ENCODE peak calls at places on chromosomes 11 and 22, in four cellular contexts. One of them, this sample, is unnamed.
A peak's percentile ranks its signal among the peaks of the same experiment; 100 is the strongest.

GRCh38 chr22:23826510-23827350 is 12.1 kb downstream of the DERL3 start:
- DNase-seq in GM20000: no peak
- DNase-seq in spleen: peak; percentile 70
- DNase-seq in glutamatergic neuron: no peak
- DNase-seq in this sample: peak; percentile 86

GRCh38 chr11:75966546-75967287 is 151.7 kb downstream of the UVRAG start:
- DNase-seq in glutamatergic neuron: no peak
- DNase-seq in spleen: no peak
- DNase-seq in GM20000: peak; percentile 7
- DNase-seq in this sample: no peak

GRCh38 chr11:15278129-15278528 is 163.4 kb downstream of the INSC start:
- DNase-seq in GM20000: no peak
- DNase-seq in spleen: no peak
- DNase-seq in glutamatergic neuron: no peak
- DNase-seq in this sample: no peak

GRCh38 chr11:67261942-67262681 is 4.2 kb upstream of the GRK2 start:
- DNase-seq in GM20000: no peak
- DNase-seq in spleen: no peak
- DNase-seq in glutamatergic neuron: peak; percentile 16
- DNase-seq in this sample: no peak

GRCh38 chr22:28395520-28395919 is 284.1 kb downstream of the TTC28 start:
- DNase-seq in glutamatergic neuron: no peak
- DNase-seq in spleen: no peak
- DNase-seq in GM20000: no peak
- DNase-seq in this sample: no peak

GRCh38 chr11:8426076-8426475 is 162.4 kb upstream of the LMO1 start:
- DNase-seq in spleen: no peak
- DNase-seq in glutamatergic neuron: no peak
- DNase-seq in GM20000: no peak
- DNase-seq in this sample: no peak

GRCh38 chr11:79466411-79466810 is 25.6 kb upstream of the TENM4 start:
- DNase-seq in glutamatergic neuron: no peak
- DNase-seq in spleen: no peak
- DNase-seq in GM20000: no peak
- DNase-seq in this sample: no peak

GRCh38 chr22:30647536-30647935 is 12.0 kb downstream of the SLC35E4 start:
- DNase-seq in spleen: no peak
- DNase-seq in GM20000: no peak
- DNase-seq in glutamatergic neuron: no peak
- DNase-seq in this sample: no peak

GRCh38 chr22:23722168-23722567 is 28.7 kb downstream of the ZNF70 start:
- DNase-seq in spleen: no peak
- DNase-seq in GM20000: no peak
- DNase-seq in glutamatergic neuron: no peak
- DNase-seq in this sample: no peak

GRCh38 chr11:109015283-109015682 is 350.4 kb downstream of the DDX10 start:
- DNase-seq in GM20000: no peak
- DNase-seq in glutamatergic neuron: no peak
- DNase-seq in spleen: no peak
- DNase-seq in this sample: no peak

GRCh38 chr11:121557348-121557747 is 104.6 kb upstream of the SORL1-AS1 start:
- DNase-seq in glutamatergic neuron: no peak
- DNase-seq in GM20000: peak; percentile 54
- DNase-seq in spleen: no peak
- DNase-seq in this sample: no peak

GRCh38 chr22:47010211-47010610 is 247.8 kb downstream of the TBC1D22A start:
- DNase-seq in spleen: no peak
- DNase-seq in GM20000: no peak
- DNase-seq in glutamatergic neuron: no peak
- DNase-seq in this sample: no peak

GRCh38 chr22:20857838-20858614 is 585 bp downstream of the PI4KA start:
- DNase-seq in spleen: peak; percentile 96
- DNase-seq in glutamatergic neuron: peak; percentile 96
- DNase-seq in GM20000: peak; percentile 87
- DNase-seq in this sample: peak; percentile 96

GRCh38 chr11:17753153-17753552 is 18.6 kb downstream of the KCNC1 start:
- DNase-seq in GM20000: no peak
- DNase-seq in spleen: peak; percentile 56
- DNase-seq in glutamatergic neuron: peak; percentile 8
- DNase-seq in this sample: peak; percentile 73

GRCh38 chr11:114395776-114396175 is 4.5 kb downstream of the C11orf71 start:
- DNase-seq in spleen: no peak
- DNase-seq in glutamatergic neuron: no peak
- DNase-seq in GM20000: no peak
- DNase-seq in this sample: no peak

GRCh38 chr11:71930556-71931244 is 1.9 kb downstream of the RNF121 start:
- DNase-seq in glutamatergic neuron: no peak
- DNase-seq in GM20000: no peak
- DNase-seq in spleen: no peak
- DNase-seq in this sample: no peak

GRCh38 chr11:33742249-33742851 is 6.1 kb upstream of the CD59 start:
- DNase-seq in spleen: no peak
- DNase-seq in GM20000: peak; percentile 45
- DNase-seq in glutamatergic neuron: no peak
- DNase-seq in this sample: no peak

GRCh38 chr22:35684270-35684700 is 33.4 kb upstream of the APOL5 start:
- DNase-seq in GM20000: no peak
- DNase-seq in spleen: no peak
- DNase-seq in glutamatergic neuron: no peak
- DNase-seq in this sample: no peak
- TF ChIP-seq CTCF in GM20000: no peak
- TF ChIP-seq CTCF in spleen: no peak
- TF ChIP-seq CTCF in glutamatergic neuron: no peak
- TF ChIP-seq CTCF in this sample: peak; percentile 53

DNA sequence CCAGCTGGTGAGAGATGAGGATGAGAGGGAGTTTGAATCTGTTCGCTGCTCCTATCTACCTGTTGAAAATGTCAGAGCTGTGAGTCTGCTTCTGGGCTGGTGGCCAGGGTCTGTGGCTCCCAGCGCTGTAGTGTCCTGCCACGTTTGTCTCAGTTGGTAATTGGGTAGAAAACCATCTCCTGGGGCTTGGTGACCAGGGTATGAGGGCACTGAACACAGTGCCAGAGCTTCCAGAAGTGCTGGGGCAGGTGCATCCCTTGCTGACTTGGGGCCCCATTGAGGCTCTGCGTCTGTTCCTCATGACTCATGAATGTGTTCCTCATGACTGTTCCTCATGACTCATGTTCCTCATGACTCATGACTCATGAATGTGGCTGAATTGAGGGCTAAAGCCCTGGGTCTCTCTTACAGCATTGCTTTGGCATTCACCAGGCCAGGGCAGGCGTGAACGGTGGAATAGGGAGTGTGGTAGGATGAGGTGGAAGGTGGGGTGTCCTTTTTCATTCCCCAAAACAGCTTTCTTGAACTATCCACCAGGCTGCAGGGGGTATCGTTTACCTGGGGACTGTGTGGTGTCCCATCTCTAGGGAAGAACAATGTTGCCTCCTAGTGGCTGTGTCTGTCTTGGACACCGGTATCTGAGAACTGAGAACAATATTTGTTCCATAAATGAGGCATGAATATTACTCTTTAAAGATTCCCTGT is 139.5 kb downstream of the COMMD9 start:
- DNase-seq in glutamatergic neuron: no peak
- DNase-seq in spleen: no peak
- DNase-seq in GM20000: peak; percentile 71
- DNase-seq in this sample: no peak
- TF ChIP-seq CTCF in glutamatergic neuron: peak; percentile 56
- TF ChIP-seq CTCF in spleen: peak; percentile 27
- TF ChIP-seq CTCF in GM20000: peak; percentile 30
- TF ChIP-seq CTCF in this sample: peak; percentile 80

GRCh38 chr11:104254347-104254746 is 90.4 kb upstream of the PDGFD start:
- DNase-seq in GM20000: peak; percentile 28
- DNase-seq in glutamatergic neuron: peak; percentile 68
- DNase-seq in spleen: no peak
- DNase-seq in this sample: no peak
- TF ChIP-seq CTCF in GM20000: peak; percentile 50
- TF ChIP-seq CTCF in glutamatergic neuron: peak; percentile 71
- TF ChIP-seq CTCF in spleen: no peak
- TF ChIP-seq CTCF in this sample: peak; percentile 64

GRCh38 chr11:88281317-88281712 is 56.2 kb downstream of the CTSC start:
- DNase-seq in GM20000: no peak
- DNase-seq in spleen: no peak
- DNase-seq in glutamatergic neuron: no peak
- DNase-seq in this sample: no peak
- TF ChIP-seq CTCF in GM20000: no peak
- TF ChIP-seq CTCF in spleen: no peak
- TF ChIP-seq CTCF in glutamatergic neuron: no peak
- TF ChIP-seq CTCF in this sample: no peak

DNA sequence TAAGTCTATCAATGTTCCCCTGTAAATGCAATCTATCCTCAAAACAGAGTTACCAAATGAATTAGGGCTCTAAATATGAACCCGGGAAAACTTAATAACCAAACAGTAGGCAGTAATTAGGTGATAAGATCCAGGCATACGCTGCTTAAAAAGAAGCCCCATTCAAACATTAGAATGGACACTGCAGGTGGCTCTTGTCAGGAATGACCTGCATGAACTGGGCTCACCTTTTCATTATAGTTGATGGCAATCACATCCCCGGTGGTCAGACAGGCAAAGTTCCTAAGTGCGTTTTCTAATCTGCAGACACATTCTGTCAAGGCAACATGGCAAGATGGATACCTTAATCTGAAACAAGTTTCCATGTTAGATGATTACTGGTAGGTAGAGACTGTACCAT is 14.0 kb downstream of the UFD1 start:
- DNase-seq in glutamatergic neuron: no peak
- DNase-seq in spleen: no peak
- DNase-seq in GM20000: no peak
- DNase-seq in this sample: no peak
- TF ChIP-seq CTCF in glutamatergic neuron: no peak
- TF ChIP-seq CTCF in spleen: no peak
- TF ChIP-seq CTCF in GM20000: no peak
- TF ChIP-seq CTCF in this sample: no peak

GRCh38 chr11:46597609-46598219 is 3.9 kb upstream of the AMBRA1 start:
- DNase-seq in GM20000: no peak
- DNase-seq in spleen: no peak
- DNase-seq in glutamatergic neuron: no peak
- DNase-seq in this sample: no peak
- TF ChIP-seq CTCF in GM20000: no peak
- TF ChIP-seq CTCF in spleen: no peak
- TF ChIP-seq CTCF in glutamatergic neuron: no peak
- TF ChIP-seq CTCF in this sample: no peak

DNA sequence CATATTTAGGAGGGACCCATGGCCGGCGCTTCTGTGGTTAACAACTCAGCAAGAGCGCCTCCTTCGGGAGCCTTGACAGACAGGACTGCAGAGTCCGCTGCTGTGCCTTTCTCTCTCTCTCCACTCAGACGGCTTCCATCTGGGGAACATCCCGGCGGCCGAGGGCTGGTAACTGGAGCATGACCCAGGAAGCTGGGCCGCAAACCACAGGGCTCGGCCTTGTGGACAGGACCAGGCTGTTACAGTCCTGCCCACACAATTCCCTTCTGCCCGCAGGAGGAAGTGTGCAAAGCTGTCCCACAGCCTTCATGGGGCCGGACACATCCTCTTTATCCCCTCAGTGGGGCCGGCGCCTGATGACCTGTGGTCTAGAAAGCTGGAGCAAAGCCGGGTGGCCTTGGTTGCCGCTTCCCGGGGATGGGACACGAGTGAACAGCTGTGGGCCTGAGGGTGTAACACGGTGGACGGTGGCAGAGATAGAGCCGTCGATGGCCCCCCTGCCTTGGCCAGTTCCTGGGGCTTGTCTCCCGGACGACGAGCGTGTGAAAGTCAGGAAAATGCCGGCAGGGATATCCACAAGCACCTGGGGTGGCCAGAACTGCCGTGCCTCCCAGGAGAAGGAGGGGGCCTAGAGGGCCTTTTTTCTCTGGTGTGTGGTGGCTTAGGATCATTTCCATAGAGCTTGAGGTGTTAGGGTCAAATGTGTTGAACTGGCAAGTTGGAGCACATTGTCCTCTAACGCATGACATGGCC is 50.1 kb downstream of the FBLN1 start:
- DNase-seq in spleen: no peak
- DNase-seq in glutamatergic neuron: peak; percentile 56
- DNase-seq in GM20000: no peak
- DNase-seq in this sample: peak; percentile 93
- TF ChIP-seq CTCF in spleen: no peak
- TF ChIP-seq CTCF in glutamatergic neuron: no peak
- TF ChIP-seq CTCF in GM20000: no peak
- TF ChIP-seq CTCF in this sample: peak; percentile 79